ENCODE peak calls at places on chromosomes 16 and 17, in seven cellular contexts. V, L, O, B, Z, M and K are unnamed samples.
A peak's percentile ranks its signal among the peaks of the same experiment; 100 is the strongest.

GRCh38 chr17:14134456-14134855 is 65.2 kb downstream of the COX10 start:
- DNase-seq in V (no peak), L (no peak), O (no peak), B (no peak), Z (no peak), M (no peak), K (no peak)

GRCh38 chr16:83779881-83780280 is 27.9 kb upstream of the HSBP1 start:
- DNase-seq in V (no peak), L (no peak), O (no peak), B (no peak), Z (no peak), M (no peak), K (no peak)

GRCh38 chr17:17926840-17927449 is 45.3 kb downstream of the TOM1L2 start:
- DNase-seq in V (no peak), L (no peak), O (no peak), B (no peak), Z (no peak), M (no peak), K (no peak)

GRCh38 chr16:1331712-1332617 is 1.5 kb upstream of the BAIAP3 start:
- DNase-seq in V (peak; percentile 43), L (peak; percentile 41), O (peak; percentile 66), B (peak; percentile 86), Z (no peak), M (no peak), K (no peak)

GRCh38 chr17:58006563-58006923 is 503 bp downstream of the SRSF1 start:
- DNase-seq in V (peak; percentile 56), L (no peak), O (peak; percentile 78), B (peak; percentile 89), Z (peak; percentile 93), M (peak; percentile 87), K (peak; percentile 39)

GRCh38 chr17:37447641-37448040 is 41.0 kb downstream of the TADA2A start:
- DNase-seq in V (no peak), L (no peak), O (no peak), B (no peak), Z (no peak), M (peak; percentile 25), K (no peak)

GRCh38 chr17:81511800-81512559 is 619 bp downstream of the ACTG1 start:
- DNase-seq in V (peak; percentile 46), L (peak; percentile 32), O (peak; percentile 58), B (peak; percentile 83), Z (peak; percentile 32), M (peak; percentile 36), K (no peak)

GRCh38 chr16:11836653-11837244 is 14.6 kb downstream of the RSL1D1 start:
- DNase-seq in V (no peak), L (no peak), O (no peak), B (no peak), Z (no peak), M (no peak), K (no peak)

GRCh38 chr17:55149485-55149884 is 115.3 kb upstream of the HLF start:
- DNase-seq in V (no peak), L (no peak), O (no peak), B (no peak), Z (no peak), M (no peak), K (no peak)

GRCh38 chr17:1485748-1486376 is 6.6 kb downstream of the MYO1C start:
- DNase-seq in V (peak; percentile 60), L (peak; percentile 68), O (peak; percentile 62), B (peak; percentile 89), Z (peak; percentile 61), M (peak; percentile 69), K (peak; percentile 46)

GRCh38 chr17:81902023-81902652 is at the start of gene NPB:
- DNase-seq in V (no peak), L (no peak), O (no peak), B (no peak), Z (no peak), M (peak; percentile 72), K (no peak)

DNA sequence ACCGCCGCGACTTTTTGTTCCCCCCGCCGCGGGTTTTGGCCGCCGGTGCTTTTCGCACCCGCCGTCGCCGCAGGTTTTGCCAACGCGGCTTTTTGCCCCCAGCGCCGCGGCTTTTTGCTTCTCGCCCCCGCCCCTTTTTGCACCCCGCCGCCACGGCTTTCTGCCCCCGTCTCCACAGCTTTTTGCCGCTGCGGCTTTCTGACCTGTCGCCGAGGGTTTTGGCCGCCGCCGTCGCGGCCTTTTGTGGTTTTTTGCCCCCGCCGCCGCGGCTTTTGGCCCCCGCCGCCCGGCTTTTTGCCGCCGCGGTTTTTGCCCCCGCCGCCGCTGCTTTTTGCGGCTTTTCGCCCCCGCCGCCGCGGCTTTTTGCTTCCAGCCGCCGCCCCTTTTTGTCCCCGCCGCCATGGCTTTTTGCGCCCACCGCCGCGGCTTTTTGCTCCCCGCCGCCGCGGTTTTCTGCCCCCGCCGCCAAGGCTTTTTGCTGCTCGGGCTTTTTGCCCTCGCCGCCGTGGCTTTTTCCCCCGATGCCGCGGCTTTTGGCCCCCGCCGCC is 151.1 kb downstream of the KCNJ18 start:
- DNase-seq in V (no peak), L (no peak), O (no peak), B (no peak), Z (no peak), M (no peak), K (no peak)
- H3K9me3 ChIP-seq in V (peaks cover 2% of the 10 kb centered on the region), L (no peaks in the 10 kb centered on the region), O (peaks cover 4% of the 10 kb centered on the region), B (peaks cover 22% of the 10 kb centered on the region), Z (no peaks in the 10 kb centered on the region), M (no peaks in the 10 kb centered on the region), K (no peaks in the 10 kb centered on the region)

GRCh38 chr17:49076575-49077384 is 55.8 kb upstream of the B4GALNT2 start:
- DNase-seq in V (peak; percentile 7), L (no peak), O (no peak), B (no peak), Z (no peak), M (no peak), K (no peak)

GRCh38 chr17:49074851-49075540 is 57.6 kb upstream of the B4GALNT2 start:
- DNase-seq in V (no peak), L (no peak), O (no peak), B (no peak), Z (no peak), M (no peak), K (no peak)

GRCh38 chr17:49067163-49067562 is 65.4 kb upstream of the B4GALNT2 start:
- DNase-seq in V (no peak), L (no peak), O (no peak), B (no peak), Z (no peak), M (no peak), K (no peak)

GRCh38 chr17:49069585-49070273 is 62.8 kb upstream of the B4GALNT2 start:
- DNase-seq in V (no peak), L (no peak), O (no peak), B (no peak), Z (no peak), M (no peak), K (no peak)

GRCh38 chr17:49071106-49071505 is 61.5 kb upstream of the B4GALNT2 start:
- DNase-seq in V (no peak), L (no peak), O (no peak), B (no peak), Z (no peak), M (no peak), K (no peak)
- H3K9me3 ChIP-seq in V (no peaks in the 10 kb centered on the region), L (no peaks in the 10 kb centered on the region), O (no peaks in the 10 kb centered on the region), B (no peaks in the 10 kb centered on the region), Z (no peaks in the 10 kb centered on the region), M (no peaks in the 10 kb centered on the region), K (no peaks in the 10 kb centered on the region)

GRCh38 chr16:88911148-88911945 is 44.9 kb upstream of the PABPN1L start:
- DNase-seq in V (no peak), L (no peak), O (no peak), B (no peak), Z (no peak), M (no peak), K (no peak)

GRCh38 chr16:88910284-88911147 is 44.1 kb upstream of the PABPN1L start:
- DNase-seq in V (no peak), L (no peak), O (no peak), B (no peak), Z (no peak), M (no peak), K (no peak)

GRCh38 chr16:88912556-88912955 is 46.1 kb upstream of the PABPN1L start:
- DNase-seq in V (no peak), L (no peak), O (no peak), B (no peak), Z (no peak), M (no peak), K (no peak)

GRCh38 chr16:88913001-88913612 is 46.6 kb upstream of the PABPN1L start:
- DNase-seq in V (no peak), L (no peak), O (no peak), B (no peak), Z (no peak), M (no peak), K (no peak)

DNA sequence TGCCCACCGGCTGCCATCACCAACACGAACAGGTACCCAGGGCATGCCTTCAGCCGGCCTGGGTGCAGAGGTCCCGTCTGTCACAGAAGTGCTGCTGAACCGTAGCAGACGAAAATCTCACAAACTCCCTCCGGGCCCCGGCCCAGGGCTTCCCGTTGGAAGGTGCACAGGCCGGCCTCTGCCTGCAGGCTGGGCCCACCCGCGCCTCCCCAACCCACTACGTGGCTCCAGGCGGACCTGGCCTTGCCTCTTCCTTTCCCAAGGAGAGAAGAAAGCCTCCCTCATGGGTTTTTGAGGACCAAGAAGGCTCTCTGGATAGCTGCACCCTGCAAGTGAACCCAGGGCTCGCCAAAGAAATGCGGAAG is 45.5 kb upstream of the PABPN1L start:
- DNase-seq in V (no peak), L (no peak), O (no peak), B (no peak), Z (no peak), M (no peak), K (no peak)
- H3K9me3 ChIP-seq in V (no peaks in the 10 kb centered on the region), L (no peaks in the 10 kb centered on the region), O (no peaks in the 10 kb centered on the region), B (no peaks in the 10 kb centered on the region), Z (no peaks in the 10 kb centered on the region), M (no peaks in the 10 kb centered on the region), K (no peaks in the 10 kb centered on the region)

GRCh38 chr17:43448720-43449469 is 34.9 kb upstream of the DHX8 start:
- DNase-seq in V (no peak), L (no peak), O (no peak), B (no peak), Z (no peak), M (no peak), K (no peak)

GRCh38 chr17:43449470-43450202 is 34.1 kb upstream of the DHX8 start:
- DNase-seq in V (no peak), L (no peak), O (peak; percentile 39), B (no peak), Z (no peak), M (no peak), K (no peak)

GRCh38 chr17:43445009-43445589 is 38.7 kb upstream of the DHX8 start:
- DNase-seq in V (no peak), L (no peak), O (no peak), B (no peak), Z (no peak), M (no peak), K (no peak)

GRCh38 chr17:43444223-43445008 is 39.4 kb upstream of the DHX8 start:
- DNase-seq in V (no peak), L (no peak), O (no peak), B (no peak), Z (no peak), M (no peak), K (no peak)

DNA sequence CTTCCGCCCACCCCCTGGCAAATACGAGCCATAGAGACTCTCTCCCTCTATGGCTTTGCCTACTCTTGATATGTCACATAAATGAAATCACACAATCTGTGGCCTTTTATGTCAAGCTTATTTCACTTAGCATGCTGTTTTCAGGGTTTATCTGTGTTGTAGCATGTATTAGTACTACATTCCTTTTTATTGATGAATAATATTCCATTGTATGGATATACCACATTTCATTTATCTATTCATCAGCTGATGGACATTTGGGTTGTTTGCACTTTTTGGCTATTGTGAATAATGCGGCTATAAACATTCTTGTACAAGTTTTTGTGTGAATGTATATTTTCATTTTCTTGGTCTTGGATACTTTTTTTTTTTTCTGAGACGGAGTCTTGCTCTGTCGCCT is 37.0 kb upstream of the DHX8 start:
- DNase-seq in V (no peak), L (no peak), O (no peak), B (no peak), Z (no peak), M (no peak), K (no peak)
- H3K9me3 ChIP-seq in V (no peaks in the 10 kb centered on the region), L (no peaks in the 10 kb centered on the region), O (no peaks in the 10 kb centered on the region), B (no peaks in the 10 kb centered on the region), Z (no peaks in the 10 kb centered on the region), M (no peaks in the 10 kb centered on the region), K (no peaks in the 10 kb centered on the region)